ENCODE peak calls at places on chromosomes 3 and 15, in seven cellular contexts. K, W, Q, B, M, Z and D are unnamed samples.

GRCh38 chr15:90223441-90224165 is 10.1 kb downstream of the CIB1 start:
- DNase-seq in Q (no peak), K (no peak), Z (no peak), W (no peak), M (no peak), B (no peak), D (no peak)

GRCh38 chr15:87902772-87903388 is 353.7 kb downstream of the NTRK3 start:
- DNase-seq in Q (no peak), Z (no peak), M (no peak), W (no peak), B (no peak), K (no peak), D (no peak)

GRCh38 chr15:72182673-72183072 is 14.9 kb downstream of the GRAMD2A start:
- DNase-seq in M (no peak), B (peak; percentile 86), K (no peak), Z (no peak), W (no peak), Q (no peak), D (no peak)

GRCh38 chr15:89198934-89199333 is 22.4 kb downstream of the RLBP1 start:
- DNase-seq in K (no peak), Z (no peak), Q (no peak), W (no peak), B (no peak), M (no peak), D (no peak)

GRCh38 chr3:190807719-190808375 is 54.6 kb downstream of the GMNC start:
- DNase-seq in M (no peak), Q (no peak), Z (no peak), B (peak; percentile 2), K (no peak), W (no peak), D (no peak)

GRCh38 chr3:48240711-48241491 is at the start of gene ZNF589:
- DNase-seq in W (peak; percentile 87), Z (peak; percentile 90), Q (peak; percentile 90), K (peak; percentile 92), B (peak; percentile 94), M (peak; percentile 91), D (peak; percentile 94)

GRCh38 chr3:177836671-177837070 is 639.4 kb upstream of the TBL1XR1 start:
- DNase-seq in B (no peak), M (no peak), Z (no peak), K (no peak), W (no peak), Q (no peak), D (no peak)

GRCh38 chr3:71063768-71064287 is 519.7 kb downstream of the FOXP1 start:
- DNase-seq in K (no peak), M (no peak), Z (peak; percentile 21), B (peak; percentile 49), Q (no peak), W (no peak), D (peak; percentile 53)

GRCh38 chr3:122273498-122273897 is 51.5 kb upstream of the CSTA start:
- DNase-seq in K (no peak), B (no peak), Z (no peak), M (no peak), Q (no peak), W (no peak), D (no peak)

GRCh38 chr15:93846148-93846547 is 385.2 kb upstream of the MCTP2 start:
- DNase-seq in B (no peak), W (no peak), M (no peak), Q (no peak), K (no peak), Z (no peak), D (no peak)

GRCh38 chr3:195736866-195737490 is 16.2 kb downstream of the MUC20 start:
- DNase-seq in K (no peak), W (no peak), B (no peak), Q (no peak), M (no peak), Z (no peak), D (no peak)

GRCh38 chr15:89442671-89443307 is 53.6 kb downstream of the RHCG start:
- DNase-seq in Q (peak; percentile 98), B (peak; percentile 31), W (no peak), Z (peak; percentile 73), K (peak; percentile 78), M (peak; percentile 66), D (peak; percentile 88)

GRCh38 chr3:150365132-150365604 is 42.9 kb upstream of the TSC22D2 start:
- DNase-seq in B (no peak), Z (peak; percentile 39), M (no peak), Q (no peak), W (peak; percentile 53), K (no peak), D (no peak)

GRCh38 chr3:107855710-107856109 is 235.1 kb downstream of the CD47 start:
- DNase-seq in K (no peak), M (no peak), B (peak; percentile 60), W (no peak), Z (peak; percentile 21), Q (no peak), D (no peak)

GRCh38 chr3:129184396-129184656 is 630 bp upstream of the CNBP start:
- DNase-seq in Z (peak; percentile 37), B (peak; percentile 47), K (no peak), M (peak; percentile 23), W (no peak), Q (no peak), D (peak; percentile 62)

GRCh38 chr3:8554725-8555621 is 53.4 kb downstream of the LMCD1 start:
- DNase-seq in W (no peak), Q (no peak), K (no peak), M (no peak), Z (no peak), B (no peak), D (peak; percentile 72)

GRCh38 chr15:99070268-99070667 is 34.6 kb upstream of the SYNM start:
- DNase-seq in Z (no peak), M (no peak), K (no peak), Q (no peak), B (no peak), W (no peak), D (no peak)

GRCh38 chr15:97978408-97979130 is 18.1 kb downstream of the ARRDC4 start:
- DNase-seq in M (no peak), B (peak; percentile 58), Q (no peak), K (no peak), Z (peak; percentile 17), W (no peak), D (no peak)
- TF ChIP-seq TAF1 in M (no peak), B (no peak), Q (no peak), K (no peak), Z (no peak), W (no peak), D (no peak)

DNA sequence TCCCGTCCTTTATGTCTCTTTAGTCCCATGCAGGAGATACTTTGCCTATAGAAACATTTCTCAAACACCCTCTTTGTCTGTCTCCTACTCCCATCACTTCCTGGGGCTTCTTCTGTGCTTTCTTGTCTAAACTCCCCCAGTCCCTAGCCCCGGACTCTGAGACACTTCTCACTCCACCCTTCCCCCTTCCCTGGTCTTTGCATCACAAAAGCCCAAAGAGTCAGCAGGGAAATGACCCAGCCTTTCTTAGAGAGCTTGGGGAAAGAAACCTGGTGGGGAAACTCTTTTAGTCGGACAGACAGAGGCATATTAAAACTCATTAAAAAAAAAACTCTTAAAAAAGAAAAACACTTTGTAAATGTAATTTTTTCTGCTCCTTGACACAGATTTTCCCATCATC is 211.2 kb downstream of the TJP1 start:
- DNase-seq in M (no peak), K (no peak), Z (no peak), Q (no peak), B (no peak), W (no peak), D (no peak)
- TF ChIP-seq TAF1 in M (no peak), K (no peak), Z (no peak), Q (no peak), B (no peak), W (no peak), D (no peak)

GRCh38 chr15:76340802-76341365 is 4.3 kb downstream of the ISL2 start:
- DNase-seq in B (no peak), M (no peak), Q (peak; percentile 78), Z (no peak), K (peak; percentile 26), W (no peak), D (no peak)

GRCh38 chr15:76340198-76340801 is 3.7 kb downstream of the ISL2 start:
- DNase-seq in M (no peak), K (peak; percentile 43), Z (no peak), B (no peak), Q (peak; percentile 68), W (no peak), D (peak; percentile 28)

GRCh38 chr15:76338555-76339301 is 2.2 kb downstream of the ISL2 start:
- DNase-seq in W (no peak), M (no peak), Z (no peak), K (no peak), B (no peak), Q (no peak), D (peak; percentile 42)

GRCh38 chr15:76337739-76338554 is 1.4 kb downstream of the ISL2 start:
- DNase-seq in Q (peak; percentile 78), W (no peak), B (no peak), K (peak; percentile 40), M (no peak), Z (peak; percentile 49), D (peak; percentile 79)

DNA sequence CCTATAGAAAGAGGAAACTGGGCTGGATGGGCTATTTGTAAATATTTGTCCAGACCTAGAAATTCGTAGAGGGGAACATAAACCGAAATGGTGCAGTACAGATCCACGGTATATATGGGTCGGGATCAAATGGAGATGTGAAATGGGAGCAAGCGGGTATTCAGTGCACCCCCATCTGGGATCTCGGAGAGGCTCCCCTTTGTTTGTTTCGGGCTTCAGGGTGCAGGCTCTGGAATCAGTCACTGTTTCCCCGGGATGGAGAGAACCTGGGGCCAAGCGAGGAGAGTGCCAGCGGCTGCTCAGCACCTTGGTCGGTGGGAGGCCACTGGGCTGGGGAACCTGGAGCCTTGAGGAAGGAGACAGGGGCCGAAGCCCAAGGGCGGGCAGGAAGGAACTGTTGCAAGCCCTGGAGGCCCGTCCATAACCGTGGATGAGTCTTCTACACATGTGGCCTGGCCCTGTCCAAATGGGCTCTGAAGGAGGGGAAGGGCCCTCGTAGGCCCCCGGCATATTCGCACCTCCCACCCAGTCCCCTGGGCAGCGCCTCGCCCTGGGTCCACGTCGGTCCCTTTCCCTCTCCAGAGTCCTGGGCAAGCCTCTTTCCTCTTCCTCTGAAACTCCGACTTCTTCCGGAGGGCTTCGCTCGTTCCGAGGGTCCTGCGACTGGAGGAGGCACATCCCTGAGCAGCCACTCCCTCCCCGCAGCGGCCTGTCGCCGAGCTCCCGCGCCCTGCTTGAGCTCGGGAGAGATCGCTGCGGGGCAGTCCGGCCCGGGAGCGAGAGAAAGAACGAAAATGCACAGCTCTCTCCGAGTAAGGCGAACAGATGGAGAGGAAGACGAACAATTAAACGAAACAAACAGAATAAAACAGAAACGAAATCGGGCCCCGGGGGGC is 3.0 kb downstream of the ISL2 start:
- DNase-seq in Z (no peak), M (no peak), Q (peak; percentile 71), W (no peak), K (peak; percentile 39), B (no peak), D (peak; percentile 24)
- TF ChIP-seq TAF1 in Z (no peak), M (no peak), Q (no peak), W (no peak), K (no peak), B (no peak), D (no peak)

DNA sequence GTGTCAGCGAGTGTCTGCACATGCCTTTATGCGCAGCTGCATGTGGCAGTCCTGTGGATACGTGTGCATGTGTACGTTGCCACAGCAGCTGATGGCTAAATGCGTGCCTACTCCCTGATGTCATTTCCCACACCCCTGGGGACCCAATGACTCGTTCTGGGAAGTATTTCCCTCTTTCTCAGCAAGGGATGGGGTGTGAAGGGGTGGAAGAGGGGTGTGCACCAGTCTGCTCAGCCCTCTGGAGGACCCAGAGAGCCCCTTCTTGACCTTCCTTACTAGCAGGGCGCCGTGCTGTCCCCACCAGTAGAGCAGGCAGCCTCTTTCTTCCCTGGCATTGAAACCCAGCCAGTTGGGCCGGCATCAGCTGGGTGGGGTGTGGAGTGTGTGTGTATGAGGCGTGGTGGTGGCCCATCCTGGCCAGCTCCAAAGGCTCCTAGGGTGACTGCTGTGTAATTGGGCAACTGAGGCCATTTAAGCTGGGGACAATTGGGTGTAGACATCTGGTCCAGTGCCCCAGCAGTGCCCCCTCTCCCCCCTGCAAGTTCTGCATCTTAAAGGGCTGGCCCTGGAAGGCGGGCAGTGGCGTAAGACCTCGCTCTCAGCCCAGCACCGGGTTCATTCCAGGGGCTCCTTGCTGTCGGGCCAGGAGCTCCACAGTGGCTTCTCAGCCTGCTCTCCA is 19.2 kb downstream of the SNX33 start:
- DNase-seq in K (no peak), M (no peak), Q (no peak), Z (no peak), B (peak; percentile 37), W (no peak), D (no peak)
- TF ChIP-seq TAF1 in K (no peak), M (no peak), Q (no peak), Z (no peak), B (no peak), W (no peak), D (no peak)